ENCODE peak calls at places on chromosome 10, in five cellular contexts. K is ovary, N is SK-N-SH, V is tibial nerve, H is A549. F is an unnamed sample.
A peak's percentile ranks its signal among the peaks of the same experiment; 100 is the strongest.

GRCh38 chr10:34906021-34906965 is 91.2 kb upstream of the PARD3 start:
- DNase-seq in K (no peak), N (peak; percentile 30), V (peak; percentile 41), H (no peak), F (no peak)

GRCh38 chr10:2964632-2965296 is 102.6 kb upstream of the PFKP start:
- DNase-seq in K (no peak), N (no peak), V (no peak), H (no peak), F (no peak)

GRCh38 chr10:113893570-113893969 is 39.1 kb downstream of the NHLRC2 start:
- DNase-seq in K (no peak), N (no peak), V (no peak), H (no peak), F (no peak)

GRCh38 chr10:86967481-86967941 is 771 bp upstream of the ADIRF start:
- DNase-seq in K (peak; percentile 45), N (no peak), V (no peak), H (no peak), F (peak; percentile 69)

GRCh38 chr10:14645239-14645960 is 129.3 kb downstream of the FAM107B start:
- DNase-seq in K (no peak), N (no peak), V (no peak), H (no peak), F (no peak)

GRCh38 chr10:28661035-28661434 is 16.3 kb upstream of the BAMBI start:
- DNase-seq in K (no peak), N (no peak), V (no peak), H (peak; percentile 50), F (no peak)

GRCh38 chr10:124106241-124106905 is 13.0 kb upstream of the CHST15 start:
- DNase-seq in K (peak; percentile 95), N (no peak), V (peak; percentile 75), H (peak; percentile 55), F (no peak)

GRCh38 chr10:125006188-125006680 is 64.3 kb downstream of the ZRANB1 start:
- DNase-seq in K (no peak), N (no peak), V (no peak), H (no peak), F (peak; percentile 38)

GRCh38 chr10:43131906-43132305 is 6.3 kb upstream of the CSGALNACT2 start:
- DNase-seq in K (no peak), N (no peak), V (peak; percentile 2), H (no peak), F (no peak)

GRCh38 chr10:92880233-92880861 is 32.0 kb downstream of the EXOC6 start:
- DNase-seq in K (no peak), N (peak; percentile 37), V (peak; percentile 51), H (peak; percentile 66), F (no peak)

GRCh38 chr10:115046686-115047244 is 46.4 kb upstream of the ATRNL1 start:
- DNase-seq in K (no peak), N (no peak), V (no peak), H (no peak), F (no peak)

GRCh38 chr10:122259075-122259466 is 12.0 kb upstream of the BTBD16 start:
- DNase-seq in K (no peak), N (no peak), V (no peak), H (no peak), F (peak; percentile 26)

GRCh38 chr10:14253079-14253478 is 77.6 kb downstream of the FRMD4A start:
- DNase-seq in K (no peak), N (no peak), V (no peak), H (no peak), F (no peak)

GRCh38 chr10:21347043-21347799 is 178.3 kb downstream of the SKIDA1 start:
- DNase-seq in K (no peak), N (no peak), V (no peak), H (no peak), F (no peak)

DNA sequence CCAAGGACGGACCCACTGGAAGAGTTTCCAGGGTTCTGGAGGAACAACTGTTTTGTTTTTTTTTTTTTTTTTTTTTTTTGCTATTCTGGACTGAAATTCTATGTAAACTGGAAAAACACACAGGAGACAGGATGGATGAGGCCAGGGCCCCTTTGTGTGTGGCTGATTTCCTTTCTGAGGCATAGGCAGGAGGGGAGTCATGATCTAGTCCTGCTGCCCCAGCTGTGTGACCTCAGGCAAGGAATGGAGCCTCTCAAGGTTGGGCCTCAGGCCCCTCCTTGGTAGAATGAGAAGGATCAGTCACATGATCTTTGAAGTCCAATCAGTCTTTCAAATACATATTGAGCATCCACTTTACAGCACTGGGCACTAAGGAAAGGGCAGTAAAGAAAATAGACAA is 87.6 kb downstream of the SH3PXD2A start:
- DNase-seq in K (no peak), N (no peak), V (no peak), H (no peak), F (no peak)
- H3K4me1 ChIP-seq in K (peaks cover 2% of the 10 kb centered on the region), N (peaks cover 52% of the 10 kb centered on the region), V (peaks cover 42% of the 10 kb centered on the region), H (peaks cover 43% of the 10 kb centered on the region), F (peaks cover 46% of the 10 kb centered on the region)

DNA sequence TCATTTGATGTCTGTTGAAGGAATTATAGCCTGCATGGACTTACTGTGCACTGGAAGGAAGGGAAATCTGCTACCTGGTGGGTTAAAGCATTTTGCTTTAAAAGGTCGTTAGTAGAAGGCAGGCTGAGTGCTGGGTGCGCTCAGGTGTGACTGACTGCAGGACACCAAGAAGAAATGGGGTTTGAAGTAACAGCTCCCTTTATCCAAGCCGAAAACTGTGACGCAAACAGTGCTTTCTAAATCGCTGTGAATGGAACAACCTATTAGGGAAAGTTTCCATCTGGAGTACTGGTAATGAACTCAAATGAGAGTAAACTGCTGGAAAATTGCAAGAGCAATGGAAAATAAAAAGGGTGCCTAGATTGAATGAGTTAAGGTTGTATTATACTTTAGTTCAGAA is 95.3 kb downstream of the CNNM2 start:
- DNase-seq in K (no peak), N (no peak), V (no peak), H (no peak), F (no peak)
- TF ChIP-seq EP300 in K (no peak), N (no peak), V (no peak), H (no peak), F (no peak)

GRCh38 chr10:61841338-61841875 is 60.1 kb upstream of the ARID5B start:
- DNase-seq in K (no peak), N (no peak), V (no peak), H (no peak), F (no peak)

GRCh38 chr10:61840403-61840802 is 61.1 kb upstream of the ARID5B start:
- DNase-seq in K (no peak), N (no peak), V (no peak), H (no peak), F (no peak)

GRCh38 chr10:61837748-61838055 is 63.8 kb upstream of the ARID5B start:
- DNase-seq in K (no peak), N (no peak), V (no peak), H (peak; percentile 7), F (no peak)

GRCh38 chr10:61836888-61837747 is 64.4 kb upstream of the ARID5B start:
- DNase-seq in K (no peak), N (no peak), V (no peak), H (peak; percentile 67), F (no peak)

GRCh38 chr10:61839911-61840310 is 61.6 kb upstream of the ARID5B start:
- DNase-seq in K (no peak), N (no peak), V (no peak), H (no peak), F (no peak)
- H3K4me1 ChIP-seq in K (peaks cover 5% of the 10 kb centered on the region), N (peaks cover 46% of the 10 kb centered on the region), V (peaks cover 17% of the 10 kb centered on the region), H (peaks cover 35% of the 10 kb centered on the region), F (peaks cover 34% of the 10 kb centered on the region)

GRCh38 chr10:7547825-7548224 is 118.9 kb downstream of the ITIH5 start:
- DNase-seq in K (no peak), N (no peak), V (no peak), H (no peak), F (no peak)
- TF ChIP-seq EP300 in K (no peak), N (no peak), V (peak; percentile 27), H (no peak), F (no peak)

GRCh38 chr10:132409667-132410028 is 12.6 kb downstream of the PWWP2B start:
- DNase-seq in K (no peak), N (no peak), V (no peak), H (no peak), F (no peak)
- H3K4me1 ChIP-seq in K (peaks cover 40% of the 10 kb centered on the region), N (no peaks in the 10 kb centered on the region), V (peaks cover 38% of the 10 kb centered on the region), H (peaks cover 3% of the 10 kb centered on the region), F (peaks cover 81% of the 10 kb centered on the region)

DNA sequence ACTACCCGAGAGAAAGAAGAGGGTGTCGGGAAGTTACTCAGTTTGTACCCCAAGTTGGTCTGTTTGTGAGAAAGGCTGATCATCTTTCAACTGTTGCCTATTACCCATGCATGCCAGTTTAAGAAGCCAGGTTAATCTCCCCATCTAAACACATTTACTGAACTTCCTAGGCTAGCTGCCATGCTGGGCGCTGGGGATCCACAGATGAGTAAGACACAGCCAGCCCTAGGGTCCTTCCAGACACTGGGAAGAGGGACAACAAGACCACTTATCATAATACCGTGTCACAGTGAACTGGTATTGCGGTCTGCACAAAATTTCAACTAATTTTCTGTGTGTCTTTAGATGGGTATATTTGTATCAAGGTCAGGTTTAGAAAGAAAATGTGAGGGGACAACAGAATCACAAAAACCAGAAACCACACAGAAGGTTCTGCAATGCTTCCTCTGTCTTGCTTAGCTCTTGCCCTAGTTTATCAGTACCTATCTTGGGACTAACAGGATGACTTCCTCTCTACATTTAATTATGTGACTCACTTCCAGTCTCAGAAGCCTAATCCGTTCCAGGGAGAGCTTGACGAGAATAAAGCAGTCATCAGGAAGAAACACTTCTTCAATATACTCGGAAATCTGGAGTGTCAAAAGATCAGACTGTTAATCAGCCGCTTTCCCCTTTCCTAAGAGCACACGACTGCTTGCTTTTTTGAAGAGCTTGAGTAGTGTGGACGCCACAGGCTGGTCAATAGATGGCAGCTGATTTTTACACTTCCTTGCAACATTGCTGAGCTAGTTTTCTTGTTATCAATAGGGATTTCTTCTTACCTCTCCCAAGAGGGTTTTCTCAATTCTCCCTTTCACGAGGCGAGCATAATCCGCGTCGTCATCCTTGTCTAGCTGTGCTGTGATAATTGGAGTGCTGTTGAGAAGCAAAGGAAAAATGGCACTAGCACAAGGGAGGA is 45.7 kb downstream of the POLR3A start:
- DNase-seq in K (no peak), N (peak; percentile 52), V (no peak), H (no peak), F (no peak)
- TF ChIP-seq EP300 in K (no peak), N (peak; percentile 37), V (peak; percentile 44), H (no peak), F (no peak)

DNA sequence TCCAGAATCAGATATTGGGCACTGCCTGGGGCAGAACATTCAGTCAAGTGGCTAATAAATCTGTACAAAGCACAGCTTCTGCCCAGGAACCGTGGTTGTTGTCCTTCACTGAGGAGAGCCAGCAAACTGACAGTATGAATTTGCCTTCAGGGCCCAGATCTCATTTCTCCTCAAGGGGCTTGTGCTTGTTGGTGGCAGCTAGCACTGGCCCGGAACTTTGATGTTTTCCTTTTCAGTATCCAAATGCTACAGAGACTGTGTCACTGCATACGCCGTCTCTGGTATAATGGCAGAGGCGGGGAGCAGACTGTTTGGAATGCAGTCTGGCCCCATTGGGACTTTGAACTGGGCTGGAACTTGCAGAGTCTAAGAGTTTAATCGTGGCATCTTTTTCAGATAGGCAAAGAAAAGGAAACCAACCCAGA is 30.4 kb upstream of the ADD3 start:
- DNase-seq in K (no peak), N (no peak), V (no peak), H (peak; percentile 54), F (no peak)
- H3K4me1 ChIP-seq in K (peaks cover 7% of the 10 kb centered on the region), N (peaks cover 11% of the 10 kb centered on the region), V (peaks cover 28% of the 10 kb centered on the region), H (peaks cover 37% of the 10 kb centered on the region), F (peaks cover 29% of the 10 kb centered on the region)

GRCh38 chr10:541750-542371 is 147.6 kb downstream of the DIP2C start:
- DNase-seq in K (peak; percentile 41), N (no peak), V (no peak), H (no peak), F (no peak)
- TF ChIP-seq EP300 in K (no peak), N (no peak), V (no peak), H (no peak), F (no peak)